ENCODE peak calls at places on chromosomes 2 and 18, in seven cellular contexts. One of them, this sample, is unnamed.

GRCh38 chr2:63983986-63984605 is 35.1 kb downstream of the VPS54 start:
- DNase-seq in IMR-90: peak
- DNase-seq in occipital lobe: no peak
- DNase-seq in H9: no peak
- DNase-seq in mesenteric fat pad: no peak
- DNase-seq in tibial nerve: no peak
- DNase-seq in NCI-H524: no peak
- DNase-seq in this sample: peak

GRCh38 chr2:5914831-5915611 is 222.8 kb downstream of the SOX11 start:
- DNase-seq in IMR-90: peak
- DNase-seq in occipital lobe: no peak
- DNase-seq in H9: peak
- DNase-seq in mesenteric fat pad: no peak
- DNase-seq in tibial nerve: no peak
- DNase-seq in NCI-H524: peak
- DNase-seq in this sample: peak

GRCh38 chr18:69908838-69909237 is 38.8 kb downstream of the CD226 start:
- DNase-seq in IMR-90: no peak
- DNase-seq in occipital lobe: no peak
- DNase-seq in H9: no peak
- DNase-seq in mesenteric fat pad: no peak
- DNase-seq in tibial nerve: no peak
- DNase-seq in NCI-H524: no peak
- DNase-seq in this sample: no peak

GRCh38 chr2:176002684-176003225 is 688 bp upstream of the LNPK start:
- DNase-seq in IMR-90: peak
- DNase-seq in occipital lobe: no peak
- DNase-seq in H9: no peak
- DNase-seq in mesenteric fat pad: no peak
- DNase-seq in tibial nerve: no peak
- DNase-seq in NCI-H524: no peak
- DNase-seq in this sample: peak

GRCh38 chr2:224412064-224412921 is 10.4 kb upstream of the FAM124B start:
- DNase-seq in IMR-90: peak
- DNase-seq in occipital lobe: no peak
- DNase-seq in H9: no peak
- DNase-seq in mesenteric fat pad: no peak
- DNase-seq in tibial nerve: no peak
- DNase-seq in NCI-H524: no peak
- DNase-seq in this sample: peak

GRCh38 chr18:30982285-30982992 is 60.1 kb downstream of the DSC3 start:
- DNase-seq in IMR-90: no peak
- DNase-seq in occipital lobe: no peak
- DNase-seq in H9: no peak
- DNase-seq in mesenteric fat pad: no peak
- DNase-seq in tibial nerve: no peak
- DNase-seq in NCI-H524: no peak
- DNase-seq in this sample: no peak

GRCh38 chr2:238255146-238255545 is 15.3 kb upstream of the HES6 start:
- DNase-seq in IMR-90: no peak
- DNase-seq in occipital lobe: no peak
- DNase-seq in H9: no peak
- DNase-seq in mesenteric fat pad: no peak
- DNase-seq in tibial nerve: no peak
- DNase-seq in NCI-H524: peak
- DNase-seq in this sample: no peak

GRCh38 chr18:26207937-26208336 is 18.3 kb upstream of the TAF4B start:
- DNase-seq in IMR-90: no peak
- DNase-seq in occipital lobe: no peak
- DNase-seq in H9: no peak
- DNase-seq in mesenteric fat pad: no peak
- DNase-seq in tibial nerve: no peak
- DNase-seq in NCI-H524: no peak
- DNase-seq in this sample: no peak

GRCh38 chr2:26621469-26622199 is 19.5 kb downstream of the CIB4 start:
- DNase-seq in IMR-90: peak
- DNase-seq in occipital lobe: no peak
- DNase-seq in H9: no peak
- DNase-seq in mesenteric fat pad: no peak
- DNase-seq in tibial nerve: no peak
- DNase-seq in NCI-H524: no peak
- DNase-seq in this sample: no peak

GRCh38 chr2:112008910-112009485 is 46.1 kb upstream of the TMEM87B start:
- DNase-seq in IMR-90: no peak
- DNase-seq in occipital lobe: no peak
- DNase-seq in H9: no peak
- DNase-seq in mesenteric fat pad: no peak
- DNase-seq in tibial nerve: no peak
- DNase-seq in NCI-H524: no peak
- DNase-seq in this sample: no peak

GRCh38 chr2:180690611-180691010 is 289.8 kb upstream of the UBE2E3 start:
- DNase-seq in IMR-90: peak
- DNase-seq in occipital lobe: no peak
- DNase-seq in H9: no peak
- DNase-seq in mesenteric fat pad: no peak
- DNase-seq in tibial nerve: no peak
- DNase-seq in NCI-H524: no peak
- DNase-seq in this sample: no peak

GRCh38 chr2:55498582-55498981 is 20.9 kb upstream of the CFAP36 start:
- DNase-seq in IMR-90: no peak
- DNase-seq in occipital lobe: no peak
- DNase-seq in H9: no peak
- DNase-seq in mesenteric fat pad: no peak
- DNase-seq in tibial nerve: no peak
- DNase-seq in NCI-H524: no peak
- DNase-seq in this sample: no peak

GRCh38 chr2:26922638-26923466 is 47.6 kb upstream of the MAPRE3 start:
- DNase-seq in IMR-90: peak
- DNase-seq in occipital lobe: peak
- DNase-seq in H9: peak
- DNase-seq in mesenteric fat pad: no peak
- DNase-seq in tibial nerve: no peak
- DNase-seq in NCI-H524: peak
- DNase-seq in this sample: peak

GRCh38 chr2:233142355-233142897 is 82.3 kb downstream of the INPP5D start:
- DNase-seq in IMR-90: no peak
- DNase-seq in occipital lobe: no peak
- DNase-seq in H9: no peak
- DNase-seq in mesenteric fat pad: no peak
- DNase-seq in tibial nerve: no peak
- DNase-seq in NCI-H524: no peak
- DNase-seq in this sample: no peak

GRCh38 chr18:63313409-63313917 is 6.1 kb downstream of the BCL2 start:
- DNase-seq in IMR-90: no peak
- DNase-seq in occipital lobe: no peak
- DNase-seq in H9: no peak
- DNase-seq in mesenteric fat pad: no peak
- DNase-seq in tibial nerve: no peak
- DNase-seq in NCI-H524: no peak
- DNase-seq in this sample: no peak

GRCh38 chr2:216372761-216373291 is 543 bp upstream of the MARCHF4 start:
- DNase-seq in IMR-90: peak
- DNase-seq in occipital lobe: no peak
- DNase-seq in H9: no peak
- DNase-seq in mesenteric fat pad: no peak
- DNase-seq in tibial nerve: no peak
- DNase-seq in NCI-H524: no peak
- DNase-seq in this sample: no peak

GRCh38 chr2:241309684-241310117 is 5.8 kb downstream of the HDLBP start:
- DNase-seq in IMR-90: peak
- DNase-seq in occipital lobe: no peak
- DNase-seq in H9: no peak
- DNase-seq in mesenteric fat pad: no peak
- DNase-seq in tibial nerve: no peak
- DNase-seq in NCI-H524: no peak
- DNase-seq in this sample: no peak

GRCh38 chr2:106839849-106840595 is 45.9 kb downstream of the ST6GAL2 start:
- DNase-seq in IMR-90: no peak
- DNase-seq in occipital lobe: no peak
- DNase-seq in H9: peak
- DNase-seq in mesenteric fat pad: no peak
- DNase-seq in tibial nerve: no peak
- DNase-seq in NCI-H524: peak
- DNase-seq in this sample: peak

GRCh38 chr2:43224131-43224570 is 2.3 kb downstream of the ZFP36L2 start:
- DNase-seq in IMR-90: peak
- DNase-seq in occipital lobe: no peak
- DNase-seq in H9: peak
- DNase-seq in mesenteric fat pad: no peak
- DNase-seq in tibial nerve: peak
- DNase-seq in NCI-H524: no peak
- DNase-seq in this sample: no peak

GRCh38 chr18:73520229-73520628 is 627.4 kb downstream of the FBXO15 start:
- DNase-seq in IMR-90: peak
- DNase-seq in occipital lobe: no peak
- DNase-seq in H9: peak
- DNase-seq in mesenteric fat pad: no peak
- DNase-seq in tibial nerve: no peak
- DNase-seq in NCI-H524: no peak
- DNase-seq in this sample: no peak

GRCh38 chr2:56334622-56335021 is 150.8 kb downstream of the CCDC85A start:
- DNase-seq in IMR-90: no peak
- DNase-seq in occipital lobe: no peak
- DNase-seq in H9: no peak
- DNase-seq in mesenteric fat pad: no peak
- DNase-seq in tibial nerve: no peak
- DNase-seq in NCI-H524: no peak
- DNase-seq in this sample: no peak

GRCh38 chr18:70634576-70635147 is 345.8 kb downstream of the SOCS6 start:
- DNase-seq in IMR-90: no peak
- DNase-seq in occipital lobe: no peak
- DNase-seq in H9: no peak
- DNase-seq in mesenteric fat pad: no peak
- DNase-seq in tibial nerve: no peak
- DNase-seq in NCI-H524: no peak
- DNase-seq in this sample: no peak

GRCh38 chr2:71564361-71564760 is 111.0 kb downstream of the DYSF start:
- DNase-seq in IMR-90: no peak
- DNase-seq in occipital lobe: no peak
- DNase-seq in H9: no peak
- DNase-seq in mesenteric fat pad: no peak
- DNase-seq in tibial nerve: no peak
- DNase-seq in NCI-H524: no peak
- DNase-seq in this sample: no peak

GRCh38 chr2:6008186-6008585 is 316.0 kb downstream of the SOX11 start:
- DNase-seq in IMR-90: no peak
- DNase-seq in occipital lobe: no peak
- DNase-seq in H9: no peak
- DNase-seq in mesenteric fat pad: no peak
- DNase-seq in tibial nerve: no peak
- DNase-seq in NCI-H524: peak
- DNase-seq in this sample: no peak

GRCh38 chr2:229087843-229088520 is 183.1 kb downstream of the PID1 start:
- DNase-seq in IMR-90: no peak
- DNase-seq in occipital lobe: no peak
- DNase-seq in H9: no peak
- DNase-seq in mesenteric fat pad: no peak
- DNase-seq in tibial nerve: no peak
- DNase-seq in NCI-H524: no peak
- DNase-seq in this sample: no peak

GRCh38 chr2:67389788-67390187 is 7.3 kb upstream of the ETAA1 start:
- DNase-seq in IMR-90: no peak
- DNase-seq in occipital lobe: no peak
- DNase-seq in H9: no peak
- DNase-seq in mesenteric fat pad: no peak
- DNase-seq in tibial nerve: no peak
- DNase-seq in NCI-H524: no peak
- DNase-seq in this sample: no peak

GRCh38 chr2:73035899-73036778 is 35.4 kb downstream of the SFXN5 start:
- DNase-seq in IMR-90: no peak
- DNase-seq in occipital lobe: no peak
- DNase-seq in H9: peak
- DNase-seq in mesenteric fat pad: no peak
- DNase-seq in tibial nerve: no peak
- DNase-seq in NCI-H524: no peak
- DNase-seq in this sample: no peak

GRCh38 chr2:234630676-234631350 is 133.9 kb upstream of the ARL4C start:
- DNase-seq in IMR-90: peak
- DNase-seq in occipital lobe: no peak
- DNase-seq in H9: no peak
- DNase-seq in mesenteric fat pad: no peak
- DNase-seq in tibial nerve: no peak
- DNase-seq in NCI-H524: no peak
- DNase-seq in this sample: no peak

GRCh38 chr2:69618362-69618761 is 25.2 kb downstream of the AAK1 start:
- DNase-seq in IMR-90: no peak
- DNase-seq in occipital lobe: no peak
- DNase-seq in H9: no peak
- DNase-seq in mesenteric fat pad: no peak
- DNase-seq in tibial nerve: no peak
- DNase-seq in NCI-H524: no peak
- DNase-seq in this sample: no peak

GRCh38 chr2:219057709-219058540 is 2.8 kb downstream of the IHH start:
- DNase-seq in IMR-90: peak
- DNase-seq in occipital lobe: peak
- DNase-seq in H9: peak
- DNase-seq in mesenteric fat pad: peak
- DNase-seq in tibial nerve: peak
- DNase-seq in NCI-H524: peak
- DNase-seq in this sample: peak

GRCh38 chr18:51531496-51531895 is 334.0 kb upstream of the MEX3C start:
- DNase-seq in IMR-90: no peak
- DNase-seq in occipital lobe: no peak
- DNase-seq in H9: no peak
- DNase-seq in mesenteric fat pad: no peak
- DNase-seq in tibial nerve: no peak
- DNase-seq in NCI-H524: no peak
- DNase-seq in this sample: no peak